ENCODE peak calls at places on chromosomes 7 and 10, in ten cellular contexts. O is SW480; R is upper lobe of right lung; T is HS-5; G is brain microvascular endothelial cell; K is kidney epithelial cell; U is activated CD8-positive, alpha-beta memory T cell treated with anti-CD3 and anti-CD28 coated beads, Interleukin-2, amount 50 U/mL, for 4 hours; Q is endothelial cell; M is putamen; J is Daoy. L is an unnamed sample.

GRCh38 chr7:100674441-100675407 is 1.2 kb downstream of the GNB2 start:
- DNase-seq in O (peak), R (peak), T (no peak), G (no peak), K (no peak), U (peak), Q (peak), M (peak), J (peak), L (peak)

GRCh38 chr10:65793738-65794425 is 1132.0 kb upstream of the LRRTM3 start:
- DNase-seq in O (no peak), R (no peak), T (no peak), G (no peak), K (no peak), U (no peak), Q (no peak), M (no peak), J (no peak), L (no peak)

GRCh38 chr10:633279-634245 is 55.9 kb downstream of the DIP2C start:
- DNase-seq in O (no peak), R (peak), T (no peak), G (no peak), K (no peak), U (no peak), Q (no peak), M (no peak), J (no peak), L (no peak)

GRCh38 chr10:70936111-70936510 is 47.7 kb upstream of the PCBD1 start:
- DNase-seq in O (no peak), R (no peak), T (no peak), G (no peak), K (no peak), U (no peak), Q (no peak), M (no peak), J (no peak), L (no peak)

GRCh38 chr10:118569241-118569881 is 26.1 kb downstream of the PRLHR start:
- DNase-seq in O (no peak), R (no peak), T (no peak), G (peak), K (no peak), U (no peak), Q (no peak), M (no peak), J (no peak), L (no peak)

GRCh38 chr10:71587941-71588573 is 131.5 kb downstream of the C10orf105 start:
- DNase-seq in O (no peak), R (no peak), T (no peak), G (peak), K (no peak), U (no peak), Q (no peak), M (no peak), J (peak), L (no peak)

GRCh38 chr10:71725998-71726672 is 6.6 kb upstream of the C10orf105 start:
- DNase-seq in O (no peak), R (no peak), T (no peak), G (peak), K (no peak), U (peak), Q (peak), M (no peak), J (peak), L (peak)

GRCh38 chr10:533186-533585 is 156.3 kb downstream of the DIP2C start:
- DNase-seq in O (no peak), R (peak), T (no peak), G (no peak), K (no peak), U (no peak), Q (no peak), M (no peak), J (no peak), L (no peak)

GRCh38 chr10:55441777-55442176 is 640.7 kb upstream of the PCDH15 start:
- DNase-seq in O (no peak), R (no peak), T (no peak), G (no peak), K (no peak), U (no peak), Q (no peak), M (no peak), J (no peak), L (no peak)

GRCh38 chr10:34017281-34017680 is 682.8 kb upstream of the NRP1 start:
- DNase-seq in O (no peak), R (no peak), T (no peak), G (no peak), K (no peak), U (no peak), Q (no peak), M (no peak), J (no peak), L (no peak)

GRCh38 chr7:111076205-111076604 is 14.7 kb upstream of the LRRN3 start:
- DNase-seq in O (no peak), R (no peak), T (no peak), G (peak), K (no peak), U (peak), Q (no peak), M (no peak), J (peak), L (no peak)

GRCh38 chr7:30446266-30446665 is 32.3 kb downstream of the NOD1 start:
- DNase-seq in O (no peak), R (no peak), T (no peak), G (no peak), K (no peak), U (no peak), Q (no peak), M (no peak), J (no peak), L (no peak)

L was measured in MM.1S.